ENCODE peak calls at places on chromosomes 16 and 17, in ten cellular contexts. T is tibial artery, I is GM12878, E is heart left ventricle, U is lower leg skin, F is adrenal gland, M is fibroblast of lung, S is NB4, H is MM.1S, W is GM12865. V is an unnamed sample.

GRCh38 chr17:36911007-36911406 is 26.3 kb upstream of the LHX1 start:
- DNase-seq in T (no peak), I (no peak), E (no peak), U (no peak), F (no peak), M (no peak), S (no peak), H (no peak), W (no peak), V (no peak)

GRCh38 chr16:53881371-53881770 is 177.4 kb downstream of the FTO start:
- DNase-seq in T (no peak), I (no peak), E (no peak), U (no peak), F (no peak), M (peak), S (no peak), H (no peak), W (no peak), V (peak)

GRCh38 chr16:49466529-49466831 is 92.9 kb downstream of the C16orf78 start:
- DNase-seq in T (no peak), I (no peak), E (no peak), U (peak), F (no peak), M (no peak), S (no peak), H (no peak), W (no peak), V (no peak)

GRCh38 chr16:50842589-50842988 is 100.7 kb downstream of the CYLD start:
- DNase-seq in T (no peak), I (no peak), E (no peak), U (peak), F (no peak), M (no peak), S (peak), H (no peak), W (no peak), V (no peak)

GRCh38 chr17:31272236-31272635 is 24.8 kb downstream of the OMG start:
- DNase-seq in T (no peak), I (no peak), E (no peak), U (no peak), F (no peak), M (no peak), S (no peak), H (no peak), W (no peak), V (no peak)

GRCh38 chr17:82662711-82663261 is 14.5 kb upstream of the WDR45B start:
- DNase-seq in T (peak), I (no peak), E (no peak), U (no peak), F (no peak), M (no peak), S (no peak), H (no peak), W (no peak), V (no peak)

GRCh38 chr17:15288859-15289258 is 23.7 kb upstream of the PMP22 start:
- DNase-seq in T (no peak), I (no peak), E (no peak), U (no peak), F (no peak), M (no peak), S (no peak), H (no peak), W (no peak), V (no peak)

GRCh38 chr17:71801301-71801700 is 319.5 kb upstream of the SOX9 start:
- DNase-seq in T (no peak), I (no peak), E (no peak), U (no peak), F (no peak), M (peak), S (no peak), H (no peak), W (no peak), V (peak)

GRCh38 chr17:79965806-79966205 is 69.9 kb downstream of the TBC1D16 start:
- DNase-seq in T (no peak), I (no peak), E (no peak), U (peak), F (no peak), M (peak), S (no peak), H (no peak), W (no peak), V (no peak)

GRCh38 chr16:30350134-30350871 is 4.8 kb downstream of the CD2BP2 start:
- DNase-seq in T (no peak), I (peak), E (no peak), U (no peak), F (no peak), M (no peak), S (peak), H (peak), W (peak), V (peak)

GRCh38 chr17:78266231-78266631 is 34.8 kb downstream of the TMEM235 start:
- DNase-seq in T (no peak), I (no peak), E (no peak), U (no peak), F (peak), M (no peak), S (no peak), H (no peak), W (no peak), V (no peak)

GRCh38 chr17:69031839-69032238 is 28.9 kb downstream of the ABCA9 start:
- DNase-seq in T (no peak), I (no peak), E (no peak), U (no peak), F (no peak), M (no peak), S (no peak), H (no peak), W (no peak), V (no peak)

GRCh38 chr16:2983706-2984136 is 3.5 kb upstream of the PKMYT1 start:
- DNase-seq in T (peak), I (no peak), E (peak), U (peak), F (peak), M (peak), S (peak), H (peak), W (peak), V (peak)
- H3K4me3 ChIP-seq in T (peak), I (peak), E (peak), U (no peak), F (peak), M (no peak), S (no peak), H (peak), W (no peak), V (peak)

DNA sequence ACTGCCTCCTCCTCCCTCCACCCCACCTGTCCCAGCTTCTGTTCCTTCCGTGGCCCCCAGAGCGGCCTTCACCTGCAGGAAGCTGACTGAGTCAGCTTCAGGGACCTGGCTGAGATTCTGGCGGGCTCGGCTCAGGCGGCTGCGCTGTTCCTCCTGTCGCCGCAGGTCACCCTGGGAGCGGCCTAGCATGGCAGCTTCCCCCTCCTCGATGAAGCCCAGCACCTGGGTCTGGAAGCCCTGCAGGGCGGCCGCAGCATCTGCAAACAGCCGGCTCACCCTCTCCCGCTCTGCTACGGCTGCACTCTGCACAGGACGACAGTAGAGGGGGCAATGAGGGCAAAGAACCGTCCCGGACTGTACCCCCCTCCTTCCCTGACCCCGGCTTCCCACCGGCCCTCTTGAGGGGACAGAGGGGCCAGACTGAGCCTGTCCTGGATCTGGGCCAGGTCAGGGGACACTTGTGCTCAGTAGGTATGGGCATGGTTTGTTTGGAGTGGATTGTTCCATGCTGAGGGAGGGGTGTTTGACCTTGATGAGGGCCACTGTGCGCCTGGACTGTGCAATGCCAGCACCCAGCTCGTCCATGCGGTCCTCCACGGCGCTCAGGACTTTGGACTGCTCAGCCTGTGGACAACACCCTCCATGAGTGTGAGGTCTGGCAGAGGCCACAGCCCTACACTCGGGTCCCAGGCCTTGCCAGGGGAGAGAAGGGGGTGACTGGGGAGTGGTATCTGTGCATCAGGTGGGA is 2.0 kb downstream of the TRIM47 start:
- DNase-seq in T (no peak), I (no peak), E (peak), U (peak), F (peak), M (no peak), S (no peak), H (peak), W (peak), V (no peak)
- TF ChIP-seq CTCF in T (no peak), I (peak), E (no peak), U (peak), F (no peak), M (peak), S (no peak), H (peak), W (peak), V (peak)

DNA sequence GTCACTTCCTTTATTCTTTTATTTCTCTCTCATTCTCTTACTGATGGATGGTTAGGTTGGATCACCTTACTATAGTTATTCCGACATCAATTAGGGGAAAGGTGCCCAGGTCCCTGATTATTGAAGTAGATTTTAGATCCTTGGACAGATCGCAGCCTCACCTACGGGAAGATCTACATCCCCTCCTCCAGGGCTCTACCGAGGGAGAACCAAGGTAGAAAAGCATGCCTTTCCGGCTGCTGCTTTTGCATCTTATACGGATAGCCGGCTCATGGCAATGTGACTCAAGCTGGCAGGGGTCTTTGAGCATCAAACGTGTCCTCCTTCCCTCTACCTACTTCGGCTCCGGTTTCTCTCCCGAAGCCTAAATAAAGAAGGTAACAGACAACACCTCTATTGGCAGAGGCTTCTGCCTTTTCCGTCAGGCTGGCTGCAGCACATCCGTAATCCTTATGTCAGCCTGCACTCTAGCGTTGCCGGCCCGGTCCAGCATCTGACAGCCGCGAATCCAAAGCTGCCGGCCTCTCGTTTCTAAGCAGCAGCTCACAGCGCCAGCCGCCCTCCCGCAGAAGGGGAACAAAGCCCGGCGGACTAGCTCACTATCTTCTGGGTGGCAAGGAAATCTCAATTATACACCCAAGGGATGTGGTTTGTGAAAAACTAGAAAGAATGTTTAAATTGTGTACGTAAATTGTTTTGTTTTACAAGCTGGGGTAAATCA is 46.9 kb downstream of the IRX6 start:
- DNase-seq in T (peak), I (no peak), E (peak), U (peak), F (peak), M (peak), S (peak), H (peak), W (no peak), V (peak)
- H3K4me3 ChIP-seq in T (no peak), I (no peak), E (peak), U (no peak), F (no peak), M (no peak), S (no peak), H (peak), W (no peak), V (no peak)

DNA sequence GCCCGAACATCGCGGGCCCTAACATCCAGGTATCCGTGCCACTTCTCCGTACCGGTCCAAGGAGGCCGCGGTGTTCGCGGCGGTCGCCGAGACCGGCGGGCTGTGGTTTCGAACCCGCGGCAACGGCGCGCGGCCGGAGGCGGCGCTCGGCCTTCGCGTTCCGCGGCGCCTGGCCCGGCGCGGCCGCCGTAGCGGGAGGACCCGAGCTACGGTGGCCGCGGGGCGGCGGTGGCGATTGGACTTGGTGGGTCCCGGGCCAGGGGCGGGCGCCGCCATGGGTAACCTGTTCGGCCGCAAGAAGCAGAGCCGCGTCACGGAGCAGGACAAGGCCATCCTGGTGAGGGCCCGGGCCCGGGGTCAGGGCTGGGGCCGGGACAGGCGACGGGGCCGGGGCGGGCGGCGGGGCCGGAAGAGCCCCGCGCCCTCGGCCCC is at the start of gene CHMP6:
- DNase-seq in T (peak), I (no peak), E (peak), U (peak), F (peak), M (peak), S (peak), H (peak), W (peak), V (peak)
- TF ChIP-seq CTCF in T (no peak), I (peak), E (no peak), U (no peak), F (peak), M (no peak), S (no peak), H (no peak), W (peak), V (no peak)

GRCh38 chr16:81796035-81796434 is 16.9 kb downstream of the PLCG2 start:
- DNase-seq in T (no peak), I (no peak), E (no peak), U (no peak), F (no peak), M (no peak), S (peak), H (peak), W (peak), V (no peak)

GRCh38 chr16:81798311-81799137 is 19.4 kb downstream of the PLCG2 start:
- DNase-seq in T (no peak), I (peak), E (no peak), U (no peak), F (no peak), M (no peak), S (peak), H (no peak), W (peak), V (no peak)

GRCh38 chr16:81797443-81797842 is 18.4 kb downstream of the PLCG2 start:
- DNase-seq in T (no peak), I (peak), E (no peak), U (no peak), F (no peak), M (no peak), S (peak), H (peak), W (peak), V (no peak)

GRCh38 chr16:81795193-81795592 is 16.1 kb downstream of the PLCG2 start:
- DNase-seq in T (no peak), I (no peak), E (no peak), U (no peak), F (no peak), M (no peak), S (no peak), H (no peak), W (no peak), V (no peak)

GRCh38 chr16:81796585-81797346 is 17.7 kb downstream of the PLCG2 start:
- DNase-seq in T (no peak), I (no peak), E (no peak), U (no peak), F (no peak), M (no peak), S (peak), H (no peak), W (peak), V (no peak)
- H3K4me3 ChIP-seq in T (no peak), I (peak), E (no peak), U (no peak), F (no peak), M (no peak), S (peak), H (no peak), W (peak), V (no peak)

DNA sequence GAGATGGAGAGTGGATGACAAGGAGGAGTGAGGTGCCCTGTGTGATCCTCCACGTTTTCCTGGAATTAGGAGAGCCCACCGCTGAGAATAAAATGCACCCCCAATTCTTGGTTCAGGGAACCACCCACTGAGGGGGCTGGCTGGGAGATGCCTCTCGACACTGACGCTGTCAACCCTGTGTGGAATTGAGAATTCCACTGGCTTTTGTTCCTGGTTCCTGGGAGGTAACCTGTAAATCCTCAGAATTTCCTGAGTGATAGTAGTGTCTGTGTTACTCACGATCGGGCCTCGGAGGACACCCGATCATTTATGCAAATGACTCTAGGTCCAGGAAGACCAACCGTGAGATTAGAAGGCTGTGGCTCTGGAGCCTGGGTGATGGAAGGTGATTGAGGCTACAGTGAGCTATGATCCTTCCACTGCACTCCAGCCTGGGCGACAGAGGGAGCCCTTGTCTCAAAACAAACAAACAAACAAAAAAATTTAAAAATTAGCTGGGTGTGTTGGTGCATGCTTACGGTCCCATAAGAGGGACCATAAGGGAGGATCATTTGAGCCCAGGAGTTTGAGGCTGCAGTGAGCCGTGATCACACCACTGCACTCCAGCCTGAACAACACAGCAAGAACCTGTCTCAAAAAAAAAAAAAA is 11.7 kb upstream of the PRPSAP1 start:
- DNase-seq in T (no peak), I (no peak), E (no peak), U (no peak), F (no peak), M (no peak), S (no peak), H (no peak), W (peak), V (no peak)
- TF ChIP-seq CTCF in T (no peak), I (peak), E (no peak), U (no peak), F (peak), M (peak), S (no peak), H (peak), W (peak), V (peak)

DNA sequence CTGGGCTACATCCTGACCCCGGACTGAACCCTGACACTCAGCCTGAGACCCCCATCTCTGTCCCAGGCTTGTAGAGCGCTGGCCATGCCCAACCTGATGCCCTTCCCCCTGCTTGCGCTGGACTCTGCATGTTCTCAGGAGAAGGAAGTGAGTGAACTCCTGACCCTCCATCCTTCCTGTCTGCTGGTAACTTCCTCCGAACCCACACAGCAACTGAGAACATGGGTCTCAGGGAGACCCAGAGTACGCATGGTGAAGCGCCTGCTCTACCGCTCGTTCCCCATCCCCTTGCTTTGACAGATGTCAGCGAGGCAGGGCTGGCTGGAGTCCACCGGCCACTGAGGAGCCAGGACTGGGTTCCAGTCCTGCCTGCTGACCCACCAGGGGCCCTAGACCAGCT is 6.1 kb downstream of the CAMKK1 start:
- DNase-seq in T (peak), I (no peak), E (peak), U (no peak), F (peak), M (no peak), S (peak), H (no peak), W (no peak), V (no peak)
- H3K4me3 ChIP-seq in T (no peak), I (no peak), E (no peak), U (no peak), F (no peak), M (no peak), S (no peak), H (no peak), W (no peak), V (no peak)

GRCh38 chr17:42310281-42311156 is 22.2 kb downstream of the STAT5A start:
- DNase-seq in T (no peak), I (no peak), E (no peak), U (no peak), F (no peak), M (no peak), S (no peak), H (no peak), W (no peak), V (no peak)
- TF ChIP-seq CTCF in T (no peak), I (no peak), E (no peak), U (no peak), F (no peak), M (peak), S (no peak), H (no peak), W (no peak), V (peak)

DNA sequence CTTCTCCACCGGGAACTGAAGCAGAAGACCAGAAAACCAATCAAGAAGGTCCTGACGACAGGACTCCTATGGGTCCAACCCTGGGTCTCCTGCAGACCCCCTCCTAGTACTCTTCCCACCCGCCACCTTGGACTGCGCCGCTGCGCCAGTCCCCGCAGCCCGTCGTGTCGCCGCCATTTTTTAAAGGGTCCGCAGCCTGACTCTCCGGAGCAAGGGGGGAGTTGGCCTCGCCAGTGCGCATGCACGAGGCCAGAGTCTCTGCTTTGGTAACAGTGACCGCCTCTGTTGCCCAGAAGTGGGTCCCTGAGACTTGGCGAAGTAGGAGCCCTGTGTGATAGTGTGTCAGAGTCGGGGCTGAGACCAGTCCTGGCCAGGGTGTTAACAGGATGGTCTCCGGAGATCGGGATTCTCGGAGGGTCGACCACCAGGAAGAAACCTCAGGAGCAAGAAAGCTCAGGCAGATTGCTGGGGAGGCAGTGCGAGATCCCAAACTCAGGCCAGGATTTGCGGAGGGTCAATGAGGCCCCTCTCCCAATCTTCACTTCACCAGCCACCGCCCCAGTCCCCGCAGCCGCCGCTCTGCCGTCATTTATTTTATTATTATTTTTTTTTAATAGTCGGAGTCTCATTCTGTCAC is 612.5 kb downstream of the KCNJ18 start:
- DNase-seq in T (no peak), I (no peak), E (no peak), U (peak), F (no peak), M (no peak), S (no peak), H (no peak), W (no peak), V (no peak)
- H3K4me3 ChIP-seq in T (no peak), I (no peak), E (no peak), U (no peak), F (no peak), M (no peak), S (no peak), H (no peak), W (no peak), V (no peak)